ENCODE peak calls at places on chromosomes 2 and 18, in six cellular contexts. E, L, J, W, A and M are unnamed samples.
A peak's percentile ranks its signal among the peaks of the same experiment; 100 is the strongest.

GRCh38 chr2:133568172-133568571 is at the start of gene NCKAP5:
- DNase-seq in W (no peak), J (peak; percentile 38), A (no peak), E (no peak), L (no peak), M (peak; percentile 82)

GRCh38 chr18:43034683-43035500 is 80.6 kb downstream of the RIT2 start:
- DNase-seq in L (no peak), W (no peak), A (no peak), J (no peak), E (no peak), M (no peak)

GRCh38 chr18:41870191-41870590 is 84.8 kb upstream of the PIK3C3 start:
- DNase-seq in A (no peak), J (no peak), W (no peak), L (no peak), E (no peak), M (no peak)

GRCh38 chr2:113136828-113137775 is 9.7 kb downstream of the IL1RN start:
- DNase-seq in J (no peak), E (peak; percentile 60), A (peak; percentile 55), L (peak; percentile 48), W (peak; percentile 59), M (peak; percentile 42)

GRCh38 chr18:8882632-8883408 is 177.5 kb downstream of the MTCL1 start:
- DNase-seq in L (no peak), W (peak; percentile 21), A (peak; percentile 83), J (no peak), E (peak; percentile 61), M (no peak)

GRCh38 chr2:197149546-197149945 is 161.0 kb downstream of the ANKRD44 start:
- DNase-seq in A (no peak), J (no peak), E (no peak), L (no peak), W (no peak), M (no peak)

GRCh38 chr2:207791579-207792243 is 22.0 kb upstream of the FZD5 start:
- DNase-seq in E (no peak), W (peak; percentile 44), A (no peak), J (no peak), L (no peak), M (no peak)

GRCh38 chr2:8090748-8091700 is 590.8 kb upstream of the ID2 start:
- DNase-seq in E (peak; percentile 17), L (no peak), A (no peak), J (peak; percentile 8), W (peak; percentile 99), M (peak; percentile 93)

GRCh38 chr2:9663008-9663879 is 32.4 kb upstream of the YWHAQ start:
- DNase-seq in J (no peak), W (no peak), E (no peak), A (no peak), L (no peak), M (no peak)

GRCh38 chr2:30492185-30492584 is 45.1 kb downstream of the LCLAT1 start:
- DNase-seq in W (no peak), L (no peak), A (no peak), J (no peak), E (no peak), M (peak; percentile 32)

GRCh38 chr2:34403512-34403911 is 804.4 kb upstream of the FAM98A start:
- DNase-seq in E (no peak), A (no peak), W (no peak), J (no peak), L (no peak), M (no peak)

GRCh38 chr2:95389256-95390119 is 13.0 kb upstream of the FAHD2A start:
- DNase-seq in L (peak; percentile 86), J (peak; percentile 61), W (no peak), E (peak; percentile 85), A (peak; percentile 89), M (peak; percentile 49)

GRCh38 chr2:174617120-174617519 is 19.5 kb upstream of the WIPF1 start:
- DNase-seq in E (no peak), A (no peak), L (no peak), J (no peak), W (peak; percentile 27), M (no peak)

GRCh38 chr18:31497711-31498449 is at the start of gene DSG2:
- DNase-seq in A (peak; percentile 91), J (peak; percentile 54), E (peak; percentile 88), L (peak; percentile 72), W (peak; percentile 43), M (no peak)

GRCh38 chr2:11778923-11779757 is 32.7 kb downstream of the LPIN1 start:
- DNase-seq in A (peak; percentile 95), L (peak; percentile 95), J (peak; percentile 92), E (peak; percentile 92), W (peak; percentile 62), M (peak; percentile 48)
- TF ChIP-seq RFX5 in A (no peak), L (no peak), J (no peak), E (no peak), W (no peak), M (no peak)

GRCh38 chr2:45596761-45597160 is 14.3 kb downstream of the SRBD1 start:
- DNase-seq in E (no peak), W (no peak), J (no peak), A (no peak), L (no peak), M (no peak)
- TF ChIP-seq RFX5 in E (no peak), W (no peak), J (no peak), A (no peak), L (no peak), M (no peak)

GRCh38 chr18:13604751-13605150 is 121.6 kb downstream of the FAM210A start:
- DNase-seq in W (no peak), J (no peak), A (no peak), L (no peak), E (no peak), M (no peak)
- TF ChIP-seq RFX5 in W (no peak), J (no peak), A (no peak), L (no peak), E (no peak), M (no peak)

DNA sequence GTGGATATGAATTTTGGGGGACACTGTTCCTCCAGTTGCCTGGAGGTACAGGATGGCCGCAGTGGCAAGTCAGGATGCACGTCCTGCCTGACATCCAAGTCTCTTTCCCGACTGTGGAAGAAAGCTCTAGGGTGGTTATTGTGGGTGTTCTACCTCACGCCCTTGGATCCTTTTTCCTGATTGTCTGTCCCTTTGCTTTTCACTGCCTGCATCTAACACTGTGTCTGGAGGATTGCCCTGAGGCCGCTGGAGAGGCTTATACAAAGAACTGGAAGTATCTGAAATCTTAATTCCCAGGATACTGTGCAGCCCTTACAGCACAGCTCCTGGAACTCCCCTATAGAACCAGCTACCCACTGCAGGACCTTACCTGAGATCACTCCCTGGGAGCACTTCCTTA is 250.5 kb downstream of the TFCP2L1 start:
- DNase-seq in A (peak; percentile 35), L (no peak), W (no peak), J (no peak), E (no peak), M (no peak)
- TF ChIP-seq RFX5 in A (no peak), L (no peak), W (no peak), J (no peak), E (no peak), M (no peak)

DNA sequence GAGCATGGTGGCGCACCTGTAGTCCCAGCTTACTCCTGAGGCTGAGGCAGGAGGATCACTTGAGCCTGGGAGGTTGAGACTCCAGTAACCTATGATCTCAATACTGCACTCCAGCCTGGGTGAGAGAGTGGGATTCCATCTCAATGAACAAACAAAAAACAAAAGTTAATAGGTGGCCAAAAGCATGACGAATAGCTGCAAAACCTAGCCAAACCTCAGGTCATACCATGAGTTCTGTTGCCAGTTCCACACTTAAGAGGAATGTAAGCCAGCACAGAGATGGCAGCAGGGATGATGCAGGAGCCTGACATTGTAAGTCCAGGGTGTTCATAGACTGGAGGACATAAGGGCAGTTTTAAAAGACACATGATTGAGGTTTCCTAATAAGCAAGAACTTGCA is 55.3 kb upstream of the RMDN2 start:
- DNase-seq in J (no peak), L (no peak), E (no peak), A (no peak), W (no peak), M (peak; percentile 21)
- TF ChIP-seq RFX5 in J (no peak), L (no peak), E (no peak), A (no peak), W (no peak), M (no peak)

DNA sequence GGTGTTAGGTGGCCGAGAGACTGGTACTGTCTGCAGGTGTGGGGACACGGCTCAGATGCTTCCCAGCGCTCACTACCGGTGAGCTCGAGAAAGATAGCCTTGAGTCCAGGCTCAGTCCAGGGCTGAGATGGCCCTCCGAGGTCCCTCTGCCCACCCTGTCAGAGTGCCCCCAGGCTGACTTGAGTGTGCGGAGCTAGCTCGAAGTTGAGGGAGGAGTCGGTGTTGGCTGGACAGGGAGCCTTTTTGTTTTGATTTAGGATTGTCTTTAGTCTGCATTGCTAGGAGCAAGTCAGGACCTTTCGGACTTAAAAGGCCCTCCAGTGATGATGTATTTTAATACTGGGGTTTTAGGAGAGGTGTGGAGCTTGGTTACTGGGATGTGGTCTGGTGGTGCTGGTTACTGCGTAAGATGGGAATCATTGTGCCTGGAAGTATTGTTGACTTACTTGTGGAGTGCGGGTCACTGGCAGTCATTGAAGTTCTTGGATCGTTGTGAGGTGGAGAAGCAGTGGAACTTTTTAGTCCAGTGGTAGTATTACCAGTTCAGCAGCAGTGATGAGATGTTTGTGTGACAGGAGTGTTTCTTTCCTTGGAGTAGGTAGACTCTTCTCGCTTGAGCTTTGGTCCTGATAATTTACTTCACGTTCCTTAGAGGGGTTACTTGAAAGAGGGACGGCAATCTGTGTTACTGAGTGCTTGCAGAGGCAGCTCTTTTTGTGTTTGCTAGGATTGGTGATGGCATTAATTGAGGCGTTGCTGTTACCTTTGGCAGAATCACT is 624 bp downstream of the KIAA1328 start:
- DNase-seq in A (no peak), L (no peak), W (peak; percentile 25), J (no peak), E (no peak), M (peak; percentile 19)
- TF ChIP-seq RFX5 in A (no peak), L (no peak), W (no peak), J (no peak), E (no peak), M (no peak)

DNA sequence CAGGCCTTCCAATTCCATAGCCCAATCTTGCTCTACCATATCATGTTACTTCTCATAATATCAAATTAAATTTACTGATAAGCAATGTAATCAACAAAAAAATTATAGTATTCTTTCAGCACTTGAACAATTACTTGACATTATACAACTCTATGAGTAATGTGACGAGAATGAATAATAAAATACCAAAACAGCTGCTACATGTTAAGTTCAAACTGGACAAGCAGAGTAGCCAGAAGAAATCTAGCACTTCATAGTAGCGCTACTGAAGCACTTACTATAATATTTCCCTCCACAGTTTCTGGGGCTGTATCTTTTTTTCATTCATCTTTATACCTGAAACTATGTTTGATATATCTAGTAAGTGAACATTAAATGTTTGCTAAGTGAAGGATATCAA is 14.9 kb downstream of the PPP3R1 start:
- DNase-seq in A (no peak), J (no peak), W (no peak), E (no peak), L (no peak), M (peak; percentile 68)
- TF ChIP-seq RFX5 in A (no peak), J (no peak), W (no peak), E (no peak), L (no peak), M (no peak)

GRCh38 chr2:199470361-199470671 is 12.6 kb upstream of the SATB2 start:
- DNase-seq in W (no peak), A (no peak), E (no peak), J (no peak), L (no peak), M (no peak)

GRCh38 chr2:199469514-199470360 is 12.0 kb upstream of the SATB2 start:
- DNase-seq in W (no peak), L (no peak), E (no peak), A (peak; percentile 54), J (no peak), M (no peak)

GRCh38 chr2:199470672-199471442 is 13.1 kb upstream of the SATB2 start:
- DNase-seq in L (no peak), E (no peak), A (peak; percentile 75), J (no peak), W (no peak), M (no peak)

GRCh38 chr2:199468561-199469513 is 11.1 kb upstream of the SATB2 start:
- DNase-seq in W (no peak), E (no peak), L (peak; percentile 27), J (no peak), A (peak; percentile 74), M (no peak)

GRCh38 chr2:199471443-199472057 is 13.8 kb upstream of the SATB2 start:
- DNase-seq in W (peak; percentile 53), A (peak; percentile 94), L (peak; percentile 74), E (peak; percentile 71), J (no peak), M (peak; percentile 45)
- TF ChIP-seq RFX5 in W (no peak), A (no peak), L (no peak), E (no peak), J (no peak), M (no peak)